ENCODE peak calls at places on chromosomes 1 and 21, in four cellular contexts. Q is MM.1S, R is fibroblast of lung, D is PC-9. X is an unnamed sample. For H3K4me1, the result is how much of the 10 kb centered on the place peaks cover.

GRCh38 chr1:40922969-40923368 is 56.5 kb upstream of the CTPS1 start:
- DNase-seq in Q (no peak), R (no peak), D (no peak), X (no peak)

GRCh38 chr1:113231866-113232265 is 158.4 kb upstream of the MAGI3 start:
- DNase-seq in Q (no peak), R (no peak), D (no peak), X (no peak)

GRCh38 chr1:58466618-58467241 is 79.8 kb downstream of the OMA1 start:
- DNase-seq in Q (no peak), R (no peak), D (no peak), X (no peak)

GRCh38 chr1:46991083-46991923 is 32.2 kb upstream of the CYP4X1 start:
- DNase-seq in Q (peak), R (no peak), D (no peak), X (peak)

GRCh38 chr21:45994738-45995685 is 13.4 kb downstream of the COL6A1 start:
- DNase-seq in Q (no peak), R (no peak), D (no peak), X (no peak)

GRCh38 chr1:32336963-32337675 is 1.1 kb upstream of the MARCKSL1 start:
- DNase-seq in Q (peak), R (no peak), D (peak), X (peak)

GRCh38 chr1:170800243-170800642 is 135.1 kb upstream of the MROH9 start:
- DNase-seq in Q (no peak), R (no peak), D (no peak), X (no peak)

GRCh38 chr1:222918746-222919477 is 104.1 kb downstream of the DISP1 start:
- DNase-seq in Q (no peak), R (peak), D (no peak), X (no peak)

GRCh38 chr1:101245575-101245927 is 8.7 kb downstream of the S1PR1 start:
- DNase-seq in Q (no peak), R (no peak), D (no peak), X (no peak)

GRCh38 chr1:116847175-116847574 is 62.5 kb upstream of the PTGFRN start:
- DNase-seq in Q (no peak), R (no peak), D (no peak), X (no peak)

GRCh38 chr1:169103443-169103842 is 3.0 kb upstream of the ATP1B1 start:
- DNase-seq in Q (no peak), R (no peak), D (no peak), X (no peak)

GRCh38 chr1:3670823-3671251 is 18.5 kb downstream of the TP73 start:
- DNase-seq in Q (no peak), R (no peak), D (no peak), X (no peak)

GRCh38 chr1:234433563-234434285 is 45.3 kb downstream of the TARBP1 start:
- DNase-seq in Q (no peak), R (no peak), D (no peak), X (no peak)

GRCh38 chr1:247156787-247157232 is 15.0 kb downstream of the ZNF124 start:
- DNase-seq in Q (no peak), R (peak), D (no peak), X (no peak)

GRCh38 chr1:13836136-13836535 is 136.1 kb downstream of the PRDM2 start:
- DNase-seq in Q (no peak), R (no peak), D (no peak), X (no peak)

GRCh38 chr1:186330758-186331157 is 44.3 kb downstream of the TPR start:
- DNase-seq in Q (no peak), R (no peak), D (no peak), X (no peak)

GRCh38 chr1:238690415-238690814 is 696.0 kb upstream of the CHRM3 start:
- DNase-seq in Q (no peak), R (peak), D (no peak), X (no peak)

GRCh38 chr1:4587721-4588120 is 66.7 kb upstream of the AJAP1 start:
- DNase-seq in Q (no peak), R (no peak), D (no peak), X (no peak)

GRCh38 chr21:39149882-39150281 is 33.4 kb downstream of the PSMG1 start:
- DNase-seq in Q (no peak), R (no peak), D (no peak), X (no peak)

GRCh38 chr1:157442065-157442464 is 110.2 kb downstream of the FCRL5 start:
- DNase-seq in Q (no peak), R (no peak), D (no peak), X (no peak)

GRCh38 chr1:233443040-233443439 is 115.5 kb downstream of the MAP3K21 start:
- DNase-seq in Q (no peak), R (no peak), D (no peak), X (no peak)

GRCh38 chr1:26994772-26995625 is 1.5 kb downstream of the TRNP1 start:
- DNase-seq in Q (no peak), R (no peak), D (no peak), X (peak)

GRCh38 chr1:94324168-94324544 is 86.8 kb upstream of the ARHGAP29 start:
- DNase-seq in Q (no peak), R (no peak), D (no peak), X (no peak)

GRCh38 chr1:15323351-15323988 is 76.4 kb downstream of the FHAD1 start:
- DNase-seq in Q (peak), R (peak), D (peak), X (peak)

GRCh38 chr1:169148472-169149252 is 42.2 kb downstream of the ATP1B1 start:
- DNase-seq in Q (no peak), R (peak), D (no peak), X (no peak)

GRCh38 chr1:6367381-6368007 is 26.1 kb downstream of the ACOT7 start:
- DNase-seq in Q (no peak), R (no peak), D (no peak), X (no peak)

GRCh38 chr21:31566061-31566460 is 93.4 kb upstream of the SOD1 start:
- DNase-seq in Q (peak), R (no peak), D (no peak), X (peak)

GRCh38 chr21:45430521-45431501 is 25.8 kb downstream of the COL18A1 start:
- DNase-seq in Q (no peak), R (peak), D (no peak), X (no peak)

GRCh38 chr1:215603319-215603718 is 36.2 kb downstream of the KCTD3 start:
- DNase-seq in Q (no peak), R (peak), D (no peak), X (no peak)

GRCh38 chr1:76541618-76542017 is 325.7 kb upstream of the ST6GALNAC5 start:
- DNase-seq in Q (no peak), R (no peak), D (no peak), X (no peak)

GRCh38 chr1:66563094-66563800 is 29.3 kb downstream of the SGIP1 start:
- DNase-seq in Q (no peak), R (peak), D (peak), X (no peak)

GRCh38 chr1:164770149-164770529 is 211.2 kb downstream of the PBX1 start:
- DNase-seq in Q (no peak), R (no peak), D (no peak), X (no peak)

GRCh38 chr1:164767257-164768044 is 208.5 kb downstream of the PBX1 start:
- DNase-seq in Q (peak), R (peak), D (peak), X (no peak)

GRCh38 chr1:164769504-164770148 is 210.6 kb downstream of the PBX1 start:
- DNase-seq in Q (no peak), R (no peak), D (no peak), X (no peak)

GRCh38 chr1:164768045-164768402 is 209.0 kb downstream of the PBX1 start:
- DNase-seq in Q (peak), R (no peak), D (no peak), X (no peak)

GRCh38 chr1:164768619-164769018 is 209.6 kb downstream of the PBX1 start:
- DNase-seq in Q (no peak), R (no peak), D (no peak), X (no peak)
- H3K4me1 ChIP-seq in Q (under half), R (half or more), D (half or more), X (under half)

GRCh38 chr1:204074274-204075115 is 1.6 kb downstream of the SOX13 start:
- DNase-seq in Q (no peak), R (peak), D (peak), X (no peak)
- H3K4me3 ChIP-seq in Q (peak), R (peak), D (peak), X (no peak)

GRCh38 chr21:37412603-37413360 is 46.2 kb downstream of the DYRK1A start:
- DNase-seq in Q (no peak), R (peak), D (no peak), X (no peak)
- H3K4me1 ChIP-seq in Q (under half), R (under half), D (under half), X (under half)

DNA sequence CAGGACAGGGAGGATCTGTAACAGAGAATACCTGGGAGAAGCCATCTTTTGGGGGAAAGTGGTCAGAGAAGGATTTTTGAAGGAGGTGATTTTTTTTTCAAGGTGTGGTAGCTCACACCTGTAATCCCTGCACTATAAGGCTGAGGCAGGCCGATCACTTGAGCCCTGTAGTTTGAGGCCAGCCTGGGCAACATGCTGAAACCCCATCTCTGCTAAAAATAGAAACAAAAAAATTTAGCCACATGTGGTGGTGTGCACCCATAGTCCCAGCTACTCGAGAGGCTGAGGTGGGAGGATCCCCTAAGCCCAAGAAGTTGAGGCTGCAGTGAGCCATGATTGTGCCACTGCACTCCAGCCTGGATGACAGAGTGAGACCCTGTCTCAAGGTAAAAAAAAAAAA is 67.4 kb upstream of the ARTN start:
- DNase-seq in Q (peak), R (no peak), D (no peak), X (no peak)
- H3K4me3 ChIP-seq in Q (peak), R (no peak), D (no peak), X (no peak)

DNA sequence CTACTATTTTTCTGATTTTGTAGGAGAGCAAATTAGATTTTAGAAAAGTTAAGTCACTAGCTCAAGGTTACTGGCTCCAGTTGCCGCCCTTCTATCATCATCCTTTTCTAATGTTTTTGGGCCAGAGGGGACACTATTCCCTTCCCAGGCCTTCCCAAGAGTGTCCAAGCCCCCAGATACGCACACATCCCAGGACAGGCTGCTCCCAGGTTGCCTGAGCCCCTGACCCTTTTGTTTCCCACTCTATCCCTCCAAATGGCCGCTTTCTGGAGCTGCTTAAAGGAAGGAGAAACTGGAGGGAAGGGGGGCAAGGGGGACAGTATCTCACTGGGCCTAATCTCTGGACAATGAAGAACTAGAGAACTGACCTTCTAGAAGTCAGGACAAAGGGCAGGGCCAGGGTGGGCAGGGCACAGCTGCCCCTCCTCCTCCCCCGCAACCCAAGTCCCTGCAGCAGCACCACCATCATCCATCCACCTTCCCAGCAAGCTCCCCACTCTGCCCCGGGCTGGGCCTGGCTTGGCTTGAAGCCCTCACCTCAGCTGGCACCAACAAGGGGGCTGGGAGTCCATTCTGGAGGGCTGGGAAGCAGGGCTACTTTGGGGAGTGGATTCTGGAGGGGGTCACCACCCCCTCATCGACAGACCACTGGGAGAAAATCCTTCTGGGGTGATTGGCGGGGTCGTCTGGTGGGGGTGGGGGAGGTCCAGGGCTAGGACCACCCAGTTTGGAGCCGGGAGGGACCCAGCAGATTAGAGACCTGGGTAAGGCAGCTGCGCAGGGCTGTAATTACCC is 998 bp upstream of the MAP7D1 start:
- DNase-seq in Q (no peak), R (no peak), D (peak), X (no peak)
- H3K4me1 ChIP-seq in Q (under half), R (under half), D (half or more), X (half or more)

GRCh38 chr21:35775778-35776515 is 284.4 kb downstream of the SETD4 start:
- DNase-seq in Q (no peak), R (no peak), D (no peak), X (no peak)

GRCh38 chr21:35768187-35768586 is 292.1 kb downstream of the SETD4 start:
- DNase-seq in Q (no peak), R (no peak), D (no peak), X (no peak)

GRCh38 chr21:35764586-35764985 is 295.7 kb downstream of the SETD4 start:
- DNase-seq in Q (no peak), R (no peak), D (no peak), X (no peak)

GRCh38 chr21:35770101-35770945 is 290.0 kb downstream of the SETD4 start:
- DNase-seq in Q (no peak), R (no peak), D (no peak), X (no peak)
- H3K4me3 ChIP-seq in Q (no peak), R (no peak), D (no peak), X (no peak)

DNA sequence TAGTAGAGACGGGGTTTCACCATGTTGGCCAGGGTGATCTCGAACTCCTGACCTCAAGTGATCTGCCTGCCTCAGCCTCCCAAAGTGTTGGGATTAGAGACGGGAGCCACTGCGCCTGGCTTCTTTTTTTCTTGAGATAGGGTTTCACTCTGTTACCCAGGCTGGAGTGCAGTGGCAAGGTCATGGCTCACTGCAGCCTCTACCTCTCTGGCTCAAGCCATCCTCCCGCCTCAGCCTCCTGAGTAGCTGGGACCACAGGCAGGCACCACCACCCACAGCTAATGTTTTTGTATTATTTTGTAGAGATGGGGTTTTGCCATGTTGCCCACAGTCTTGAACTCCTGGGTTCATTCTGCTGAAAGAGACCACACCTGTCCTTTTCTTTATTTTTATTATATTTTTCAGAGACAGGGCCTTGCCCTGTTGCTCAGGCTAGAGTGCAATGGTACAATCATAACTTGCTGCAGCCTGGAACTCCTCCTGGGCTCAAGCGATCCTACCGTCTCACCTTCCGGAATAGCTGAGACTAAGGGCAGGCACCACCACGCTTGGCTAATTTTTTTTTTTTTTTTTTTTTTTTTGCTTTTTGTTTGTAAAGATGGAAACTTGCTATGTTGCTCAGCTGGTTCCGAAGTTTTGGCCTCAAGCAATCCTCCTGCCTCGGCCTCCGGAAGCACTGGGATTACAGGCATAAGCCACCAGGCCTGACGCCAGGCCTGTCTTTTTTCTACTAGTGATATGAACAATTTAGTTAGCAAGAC is 3.1 kb downstream of the LMNA start:
- DNase-seq in Q (no peak), R (no peak), D (no peak), X (no peak)
- H3K4me1 ChIP-seq in Q (under half), R (under half), D (half or more), X (under half)